ENCODE peak calls at places on chromosomes 6 and 20, in seven cellular contexts. One of them, this sample, is unnamed.

GRCh38 chr6:143125455-143125854 is 64.8 kb downstream of the AIG1 start:
- DNase-seq in breast epithelium: no peak
- DNase-seq in IMR-90: no peak
- DNase-seq in stomach: no peak
- DNase-seq in adrenal gland: no peak
- DNase-seq in A549: no peak
- DNase-seq in tibial nerve: no peak
- DNase-seq in this sample: no peak

GRCh38 chr20:53972179-53972578 is 98.2 kb downstream of the BCAS1 start:
- DNase-seq in breast epithelium: no peak
- DNase-seq in IMR-90: no peak
- DNase-seq in stomach: no peak
- DNase-seq in adrenal gland: no peak
- DNase-seq in A549: no peak
- DNase-seq in tibial nerve: no peak
- DNase-seq in this sample: no peak

GRCh38 chr20:35200255-35200654 is 26.2 kb upstream of the MMP24 start:
- DNase-seq in breast epithelium: no peak
- DNase-seq in IMR-90: peak
- DNase-seq in stomach: no peak
- DNase-seq in adrenal gland: no peak
- DNase-seq in A549: no peak
- DNase-seq in tibial nerve: no peak
- DNase-seq in this sample: no peak

GRCh38 chr6:109362102-109362884 is 20.0 kb downstream of the CD164 start:
- DNase-seq in breast epithelium: no peak
- DNase-seq in IMR-90: no peak
- DNase-seq in stomach: no peak
- DNase-seq in adrenal gland: no peak
- DNase-seq in A549: no peak
- DNase-seq in tibial nerve: no peak
- DNase-seq in this sample: no peak

GRCh38 chr6:19891446-19891845 is 54.3 kb downstream of the ID4 start:
- DNase-seq in breast epithelium: no peak
- DNase-seq in IMR-90: no peak
- DNase-seq in stomach: no peak
- DNase-seq in adrenal gland: no peak
- DNase-seq in A549: no peak
- DNase-seq in tibial nerve: no peak
- DNase-seq in this sample: no peak

GRCh38 chr6:31143148-31143547 is 4.3 kb upstream of the PSORS1C2 start:
- DNase-seq in breast epithelium: no peak
- DNase-seq in IMR-90: peak
- DNase-seq in stomach: peak
- DNase-seq in adrenal gland: no peak
- DNase-seq in A549: no peak
- DNase-seq in tibial nerve: peak
- DNase-seq in this sample: peak

GRCh38 chr6:165451845-165452244 is 142.4 kb upstream of the C6orf118 start:
- DNase-seq in breast epithelium: no peak
- DNase-seq in IMR-90: no peak
- DNase-seq in stomach: no peak
- DNase-seq in adrenal gland: no peak
- DNase-seq in A549: no peak
- DNase-seq in tibial nerve: no peak
- DNase-seq in this sample: no peak

GRCh38 chr6:170449231-170449630 is 103.9 kb downstream of the PSMB1 start:
- DNase-seq in breast epithelium: no peak
- DNase-seq in IMR-90: peak
- DNase-seq in stomach: no peak
- DNase-seq in adrenal gland: no peak
- DNase-seq in A549: no peak
- DNase-seq in tibial nerve: no peak
- DNase-seq in this sample: no peak

GRCh38 chr6:56970849-56971248 is 15.9 kb downstream of the BEND6 start:
- DNase-seq in breast epithelium: no peak
- DNase-seq in IMR-90: no peak
- DNase-seq in stomach: no peak
- DNase-seq in adrenal gland: no peak
- DNase-seq in A549: no peak
- DNase-seq in tibial nerve: no peak
- DNase-seq in this sample: no peak

GRCh38 chr6:166598441-166599138 is 12.1 kb upstream of the RAMACL start:
- DNase-seq in breast epithelium: no peak
- DNase-seq in IMR-90: peak
- DNase-seq in stomach: no peak
- DNase-seq in adrenal gland: no peak
- DNase-seq in A549: no peak
- DNase-seq in tibial nerve: no peak
- DNase-seq in this sample: peak

GRCh38 chr6:16681260-16681873 is 79.9 kb downstream of the ATXN1 start:
- DNase-seq in breast epithelium: no peak
- DNase-seq in IMR-90: peak
- DNase-seq in stomach: no peak
- DNase-seq in adrenal gland: no peak
- DNase-seq in A549: peak
- DNase-seq in tibial nerve: no peak
- DNase-seq in this sample: no peak

GRCh38 chr20:22542427-22542826 is 41.9 kb downstream of the FOXA2 start:
- DNase-seq in breast epithelium: no peak
- DNase-seq in IMR-90: no peak
- DNase-seq in stomach: no peak
- DNase-seq in adrenal gland: no peak
- DNase-seq in A549: no peak
- DNase-seq in tibial nerve: no peak
- DNase-seq in this sample: no peak

GRCh38 chr20:24166127-24166389 is 177.5 kb upstream of the GGTLC1 start:
- DNase-seq in breast epithelium: no peak
- DNase-seq in IMR-90: no peak
- DNase-seq in stomach: no peak
- DNase-seq in adrenal gland: no peak
- DNase-seq in A549: no peak
- DNase-seq in tibial nerve: no peak
- DNase-seq in this sample: no peak

GRCh38 chr20:6121504-6121903 is 1.3 kb downstream of the FERMT1 start:
- DNase-seq in breast epithelium: no peak
- DNase-seq in IMR-90: no peak
- DNase-seq in stomach: no peak
- DNase-seq in adrenal gland: no peak
- DNase-seq in A549: no peak
- DNase-seq in tibial nerve: no peak
- DNase-seq in this sample: no peak

GRCh38 chr6:8274240-8274639 is 161.1 kb downstream of the SLC35B3 start:
- DNase-seq in breast epithelium: no peak
- DNase-seq in IMR-90: no peak
- DNase-seq in stomach: no peak
- DNase-seq in adrenal gland: no peak
- DNase-seq in A549: no peak
- DNase-seq in tibial nerve: no peak
- DNase-seq in this sample: no peak

GRCh38 chr6:138162104-138162946 is 586 bp downstream of the ARFGEF3 start:
- DNase-seq in breast epithelium: peak
- DNase-seq in IMR-90: no peak
- DNase-seq in stomach: peak
- DNase-seq in adrenal gland: no peak
- DNase-seq in A549: peak
- DNase-seq in tibial nerve: peak
- DNase-seq in this sample: no peak

GRCh38 chr6:123681957-123682462 is 45.3 kb upstream of the TRDN start:
- DNase-seq in breast epithelium: no peak
- DNase-seq in IMR-90: no peak
- DNase-seq in stomach: no peak
- DNase-seq in adrenal gland: no peak
- DNase-seq in A549: no peak
- DNase-seq in tibial nerve: no peak
- DNase-seq in this sample: no peak

DNA sequence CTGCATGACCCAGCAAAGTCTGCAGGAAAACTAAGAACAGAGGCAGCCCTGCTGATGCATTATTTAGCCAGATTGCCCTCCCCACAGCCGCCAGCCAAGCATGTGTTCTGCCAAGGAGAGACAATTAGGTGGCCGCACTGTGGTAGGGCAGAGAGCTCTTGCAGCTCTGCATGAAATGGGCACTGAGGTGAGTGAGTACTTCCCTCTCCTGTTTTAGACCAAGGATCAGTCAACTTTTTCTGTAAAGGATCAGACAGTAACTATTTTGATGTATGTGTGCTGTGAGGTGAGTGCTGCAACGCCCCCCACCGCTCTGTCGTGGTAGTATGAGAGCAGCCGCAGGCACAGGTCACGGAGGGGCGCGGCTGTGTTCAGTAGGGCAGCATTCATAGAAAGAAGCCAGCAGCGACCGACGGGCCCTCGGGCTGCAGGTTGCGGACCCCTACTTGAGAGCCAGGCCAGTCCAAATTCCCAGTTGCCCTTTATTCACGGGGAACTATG is 23.8 kb upstream of the FAM50B start:
- DNase-seq in breast epithelium: no peak
- DNase-seq in IMR-90: peak
- DNase-seq in stomach: peak
- DNase-seq in adrenal gland: no peak
- DNase-seq in A549: peak
- DNase-seq in tibial nerve: no peak
- DNase-seq in this sample: peak
- H3K4me3 ChIP-seq in breast epithelium: peak
- H3K4me3 ChIP-seq in IMR-90: no peak
- H3K4me3 ChIP-seq in stomach: peak
- H3K4me3 ChIP-seq in adrenal gland: no peak
- H3K4me3 ChIP-seq in A549: no peak
- H3K4me3 ChIP-seq in tibial nerve: no peak
- H3K4me3 ChIP-seq in this sample: no peak

GRCh38 chr6:133092771-133093170 is 148.4 kb upstream of the EYA4 start:
- DNase-seq in breast epithelium: no peak
- DNase-seq in IMR-90: no peak
- DNase-seq in stomach: no peak
- DNase-seq in adrenal gland: no peak
- DNase-seq in A549: no peak
- DNase-seq in tibial nerve: no peak
- DNase-seq in this sample: no peak
- TF ChIP-seq POLR2A in breast epithelium: no peak
- TF ChIP-seq POLR2A in IMR-90: no peak
- TF ChIP-seq POLR2A in stomach: no peak
- TF ChIP-seq POLR2A in adrenal gland: no peak
- TF ChIP-seq POLR2A in A549: no peak
- TF ChIP-seq POLR2A in tibial nerve: no peak
- TF ChIP-seq POLR2A in this sample: no peak

DNA sequence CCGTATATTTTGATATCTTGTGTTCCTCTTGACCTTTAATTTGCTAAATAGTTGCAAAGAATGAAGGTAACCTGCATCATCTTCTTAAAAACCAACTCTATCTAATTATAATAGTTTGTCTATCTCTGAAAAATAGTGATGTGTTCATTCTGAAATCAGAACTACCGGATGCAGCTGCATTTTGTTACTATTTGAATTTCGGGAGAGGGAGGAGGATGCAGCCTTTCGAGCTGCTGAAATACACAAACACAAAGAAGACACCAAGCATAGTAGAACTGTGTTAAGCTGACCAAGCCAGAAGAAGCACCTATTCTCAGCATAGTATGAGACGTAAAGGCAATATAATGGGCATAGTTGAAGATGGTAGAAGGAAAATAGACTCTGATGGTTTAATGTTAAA is 33.1 kb downstream of the PTPN1 start:
- DNase-seq in breast epithelium: no peak
- DNase-seq in IMR-90: no peak
- DNase-seq in stomach: no peak
- DNase-seq in adrenal gland: no peak
- DNase-seq in A549: no peak
- DNase-seq in tibial nerve: no peak
- DNase-seq in this sample: no peak
- H3K4me3 ChIP-seq in breast epithelium: no peak
- H3K4me3 ChIP-seq in IMR-90: no peak
- H3K4me3 ChIP-seq in stomach: no peak
- H3K4me3 ChIP-seq in adrenal gland: no peak
- H3K4me3 ChIP-seq in A549: no peak
- H3K4me3 ChIP-seq in tibial nerve: no peak
- H3K4me3 ChIP-seq in this sample: no peak

GRCh38 chr6:11271637-11272036 is 39.2 kb upstream of the NEDD9 start:
- DNase-seq in breast epithelium: no peak
- DNase-seq in IMR-90: peak
- DNase-seq in stomach: no peak
- DNase-seq in adrenal gland: no peak
- DNase-seq in A549: no peak
- DNase-seq in tibial nerve: no peak
- DNase-seq in this sample: no peak

GRCh38 chr6:11272491-11273192 is 40.2 kb upstream of the NEDD9 start:
- DNase-seq in breast epithelium: no peak
- DNase-seq in IMR-90: no peak
- DNase-seq in stomach: no peak
- DNase-seq in adrenal gland: no peak
- DNase-seq in A549: peak
- DNase-seq in tibial nerve: no peak
- DNase-seq in this sample: no peak

GRCh38 chr6:11268978-11269377 is 36.5 kb upstream of the NEDD9 start:
- DNase-seq in breast epithelium: no peak
- DNase-seq in IMR-90: no peak
- DNase-seq in stomach: no peak
- DNase-seq in adrenal gland: no peak
- DNase-seq in A549: no peak
- DNase-seq in tibial nerve: no peak
- DNase-seq in this sample: no peak

GRCh38 chr6:11271228-11271627 is 38.8 kb upstream of the NEDD9 start:
- DNase-seq in breast epithelium: no peak
- DNase-seq in IMR-90: no peak
- DNase-seq in stomach: peak
- DNase-seq in adrenal gland: no peak
- DNase-seq in A549: no peak
- DNase-seq in tibial nerve: no peak
- DNase-seq in this sample: peak

DNA sequence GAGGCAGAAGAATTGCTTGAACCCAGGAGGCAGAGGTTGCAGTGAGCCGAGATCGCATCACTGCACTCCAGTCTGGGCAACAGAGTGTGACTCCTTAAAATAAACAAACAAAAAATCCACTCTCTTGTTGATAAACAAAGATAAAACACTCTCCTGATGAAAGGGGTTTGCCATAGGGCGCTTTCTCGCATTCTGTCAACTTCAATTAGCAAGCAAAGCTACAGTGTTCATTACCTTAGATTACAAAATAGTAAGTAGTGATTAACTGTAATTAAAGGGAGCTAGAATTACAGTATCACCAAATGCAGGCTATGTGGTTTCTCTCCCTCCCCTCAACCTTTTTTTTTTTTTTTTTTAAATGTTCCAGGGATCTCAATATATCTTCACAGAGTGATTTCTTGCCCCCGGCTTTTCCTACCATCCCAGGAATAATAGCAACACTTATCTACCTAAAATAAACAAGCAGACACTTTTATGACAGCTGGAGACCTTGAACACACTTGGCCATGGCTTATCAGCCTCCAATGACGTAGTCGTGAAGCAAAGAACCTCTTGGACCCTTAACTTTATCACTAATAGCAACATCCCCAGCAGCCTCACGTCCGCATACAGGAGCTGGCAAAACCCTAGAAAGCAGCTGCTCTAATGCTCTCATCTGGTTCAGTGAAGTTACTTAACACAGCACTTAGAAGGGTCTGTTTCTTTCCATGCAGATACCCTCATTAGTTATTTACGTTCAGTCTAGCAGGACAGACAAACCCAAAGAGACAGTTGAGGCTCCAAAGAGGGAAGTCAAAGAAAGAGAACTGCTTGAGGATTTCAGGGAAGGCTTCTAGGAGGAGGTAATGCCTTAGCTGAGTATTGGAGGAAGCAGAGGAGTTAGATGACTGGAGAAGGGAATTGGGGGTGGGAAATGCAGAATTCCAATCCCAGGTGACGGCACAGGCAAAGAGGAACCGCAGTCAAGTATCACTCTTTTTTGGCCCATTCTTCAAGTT is 37.9 kb upstream of the NEDD9 start:
- DNase-seq in breast epithelium: no peak
- DNase-seq in IMR-90: peak
- DNase-seq in stomach: no peak
- DNase-seq in adrenal gland: no peak
- DNase-seq in A549: peak
- DNase-seq in tibial nerve: no peak
- DNase-seq in this sample: peak
- TF ChIP-seq POLR2A in breast epithelium: no peak
- TF ChIP-seq POLR2A in IMR-90: no peak
- TF ChIP-seq POLR2A in stomach: no peak
- TF ChIP-seq POLR2A in adrenal gland: no peak
- TF ChIP-seq POLR2A in A549: no peak
- TF ChIP-seq POLR2A in tibial nerve: no peak
- TF ChIP-seq POLR2A in this sample: no peak

This sample was measured in uterus.